ENCODE peak calls at places on chromosomes 1 and 21, in four cellular contexts. H is GM12878, W is GM12891, V is H1. F is an unnamed sample.

GRCh38 chr1:152479792-152480595 is 30.6 kb upstream of the LCE5A start:
- DNase-seq in W (no peak), V (peak; percentile 57), H (no peak), F (no peak)

GRCh38 chr1:119449964-119450363 is 35.0 kb downstream of the HSD3B2 start:
- DNase-seq in W (no peak), V (peak; percentile 71), H (no peak), F (no peak)

GRCh38 chr1:97877307-97877706 is 43.5 kb downstream of the DPYD start:
- DNase-seq in H (no peak), V (no peak), W (no peak), F (no peak)

GRCh38 chr1:214427871-214428277 is 123.5 kb downstream of the PTPN14 start:
- DNase-seq in H (peak; percentile 80), V (no peak), W (no peak), F (no peak)

GRCh38 chr1:208850441-208850840 is 606.3 kb upstream of the PLXNA2 start:
- DNase-seq in W (no peak), H (no peak), V (no peak), F (no peak)

GRCh38 chr1:68409426-68409825 is 40.3 kb downstream of the RPE65 start:
- DNase-seq in H (no peak), W (no peak), V (no peak), F (no peak)

GRCh38 chr1:19892628-19893168 is 10.5 kb downstream of the OTUD3 start:
- DNase-seq in W (no peak), H (no peak), V (no peak), F (no peak)

GRCh38 chr1:60866884-60867648 is 215.3 kb upstream of the NFIA start:
- DNase-seq in H (no peak), V (no peak), W (no peak), F (no peak)

GRCh38 chr1:23126801-23127200 is 41.9 kb downstream of the LUZP1 start:
- DNase-seq in V (no peak), W (no peak), H (no peak), F (no peak)

GRCh38 chr21:45011426-45011825 is 63.0 kb upstream of the ADARB1 start:
- DNase-seq in H (no peak), W (no peak), V (no peak), F (no peak)

GRCh38 chr1:185157599-185158469 is 867 bp downstream of the SWT1 start:
- DNase-seq in W (no peak), V (no peak), H (no peak), F (no peak)

GRCh38 chr1:162230096-162230495 is 146.6 kb downstream of the SPATA46 start:
- DNase-seq in V (peak; percentile 59), H (no peak), W (no peak), F (no peak)

GRCh38 chr1:33790577-33790976 is 73.3 kb upstream of the HMGB4 start:
- DNase-seq in H (no peak), V (no peak), W (no peak), F (no peak)

GRCh38 chr1:54291276-54292014 is 91.5 kb downstream of the MRPL37 start:
- DNase-seq in H (no peak), V (no peak), W (no peak), F (no peak)

GRCh38 chr1:211935448-211935970 is 99.8 kb downstream of the INTS7 start:
- DNase-seq in V (no peak), H (peak; percentile 97), W (peak; percentile 40), F (peak; percentile 48)

GRCh38 chr1:32464191-32464715 is 619 bp upstream of the ZBTB8B start:
- DNase-seq in W (no peak), H (no peak), V (no peak), F (no peak)

GRCh38 chr1:80427886-80428285 is 1372.8 kb upstream of the ADGRL2 start:
- DNase-seq in W (no peak), V (no peak), H (no peak), F (no peak)

GRCh38 chr1:27574871-27575831 is 28.8 kb downstream of the AHDC1 start:
- DNase-seq in H (no peak), V (peak; percentile 87), W (no peak), F (no peak)

GRCh38 chr1:224052767-224053166 is 61.1 kb upstream of the FBXO28 start:
- DNase-seq in V (no peak), H (no peak), W (no peak), F (no peak)

GRCh38 chr1:87292684-87293493 is 35.8 kb upstream of the LMO4 start:
- DNase-seq in H (no peak), W (peak; percentile 17), V (peak; percentile 78), F (no peak)

GRCh38 chr1:230114245-230114651 is 47.2 kb downstream of the GALNT2 start:
- DNase-seq in W (no peak), V (no peak), H (no peak), F (no peak)

GRCh38 chr1:229410692-229411433 is 23.0 kb downstream of the ACTA1 start:
- DNase-seq in H (no peak), W (no peak), V (no peak), F (no peak)

GRCh38 chr1:23370744-23371710 is 1.4 kb upstream of the ZNF436 start:
- DNase-seq in W (no peak), H (no peak), V (peak; percentile 71), F (no peak)

GRCh38 chr1:17189632-17190525 is 15.0 kb upstream of the PADI1 start:
- DNase-seq in H (no peak), V (peak; percentile 49), W (no peak), F (no peak)

GRCh38 chr1:185632659-185633428 is 101.3 kb upstream of the HMCN1 start:
- DNase-seq in V (no peak), H (no peak), W (no peak), F (no peak)

GRCh38 chr1:8004113-8004802 is 21.9 kb downstream of the ERRFI1 start:
- DNase-seq in V (no peak), H (no peak), W (no peak), F (no peak)

GRCh38 chr1:203001986-203002385 is 5.2 kb upstream of the TMEM183A start:
- DNase-seq in W (no peak), H (no peak), V (no peak), F (no peak)

GRCh38 chr1:3822421-3822820 is 26.1 kb upstream of the LRRC47 start:
- DNase-seq in W (no peak), V (no peak), H (no peak), F (no peak)

GRCh38 chr1:18191868-18192155 is 84.2 kb downstream of the IGSF21 start:
- DNase-seq in W (no peak), V (no peak), H (no peak), F (no peak)

GRCh38 chr1:159943908-159944622 is 1.3 kb downstream of the IGSF9 start:
- DNase-seq in V (no peak), W (no peak), H (no peak), F (no peak)

GRCh38 chr1:41333146-41333784 is 28.0 kb upstream of the FOXO6 start:
- DNase-seq in W (no peak), H (no peak), V (peak; percentile 23), F (no peak)

GRCh38 chr1:185281245-185281644 is 35.8 kb downstream of the IVNS1ABP start:
- DNase-seq in V (no peak), W (no peak), H (peak; percentile 16), F (no peak)

DNA sequence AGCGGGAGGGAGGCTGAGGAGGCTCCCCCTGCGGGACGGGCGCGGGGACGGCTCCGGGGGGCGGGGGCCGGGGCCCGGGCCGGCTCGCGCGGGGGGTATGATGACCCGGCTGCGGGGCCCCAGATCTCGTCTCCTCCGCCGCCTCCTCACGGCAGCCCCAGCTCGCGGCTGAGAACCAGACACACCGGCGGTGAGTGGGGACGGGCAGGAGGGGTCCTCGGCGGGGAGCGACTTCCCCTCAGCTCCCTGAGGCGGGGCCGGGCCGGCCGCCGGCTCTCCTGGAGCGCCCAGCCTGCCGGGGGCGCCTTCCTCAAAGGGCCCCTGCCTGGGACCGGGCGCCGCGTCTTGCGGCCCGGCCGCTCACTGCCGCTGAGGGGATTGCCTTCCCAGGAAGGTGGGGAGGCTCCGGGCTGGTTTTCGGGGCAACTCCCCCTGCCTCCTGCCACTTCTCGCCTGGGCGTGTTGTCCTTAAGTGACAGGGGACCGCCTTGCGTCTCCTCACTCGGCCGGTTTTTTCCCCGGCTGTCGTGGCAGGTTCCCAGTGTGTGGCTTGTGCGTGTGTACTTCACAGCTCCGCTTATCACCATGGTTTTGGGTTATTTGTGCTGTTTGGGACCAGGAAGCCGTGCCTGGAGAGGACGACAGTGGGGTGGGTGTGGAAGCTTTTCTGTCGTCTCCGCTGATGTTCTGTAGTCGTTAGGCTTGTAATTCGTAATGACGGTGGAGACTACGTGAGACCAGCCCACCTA is 800 bp downstream of the HIPK1 start:
- DNase-seq in H (no peak), W (peak; percentile 33), V (peak; percentile 69), F (peak; percentile 48)
- TF ChIP-seq POLR2A in H (no peak), W (no peak), V (no peak), F (no peak)

GRCh38 chr1:235329139-235329808 is 904 bp downstream of the GGPS1 start:
- DNase-seq in V (peak; percentile 55), W (no peak), H (peak; percentile 52), F (peak; percentile 21)

GRCh38 chr1:235330918-235331285 is 2.5 kb downstream of the GGPS1 start:
- DNase-seq in W (no peak), V (no peak), H (no peak), F (no peak)

GRCh38 chr1:235326719-235327558 is 1.0 kb downstream of the ARID4B start:
- DNase-seq in W (peak; percentile 22), V (peak; percentile 66), H (peak; percentile 32), F (peak; percentile 29)

GRCh38 chr1:235327559-235328270 is at the start of gene ARID4B:
- DNase-seq in H (no peak), V (peak; percentile 79), W (peak; percentile 65), F (peak; percentile 73)

GRCh38 chr1:235328271-235329138 is at the start of gene GGPS1:
- DNase-seq in V (peak; percentile 94), H (peak; percentile 99), W (peak; percentile 56), F (peak; percentile 64)
- TF ChIP-seq POLR2AphosphoS5 in V (peak; percentile 89), H (peak; percentile 82), W (peak; percentile 63), F (peak; percentile 86)

GRCh38 chr1:2194898-2195673 is 514 bp upstream of the FAAP20 start:
- DNase-seq in W (peak; percentile 94), V (peak; percentile 95), H (peak; percentile 43), F (peak; percentile 98)
- TF ChIP-seq TAF1 in W (no peak), V (no peak), H (no peak), F (no peak)

GRCh38 chr21:41874611-41875010 is 4.5 kb downstream of the PRDM15 start:
- DNase-seq in H (no peak), W (no peak), V (no peak), F (no peak)

GRCh38 chr21:41871302-41872030 is 7.7 kb downstream of the PRDM15 start:
- DNase-seq in W (no peak), V (no peak), H (no peak), F (no peak)

GRCh38 chr21:41875086-41875485 is 4.1 kb downstream of the PRDM15 start:
- DNase-seq in V (no peak), H (no peak), W (no peak), F (no peak)

GRCh38 chr21:41873426-41873825 is 5.7 kb downstream of the PRDM15 start:
- DNase-seq in W (no peak), H (no peak), V (no peak), F (no peak)

DNA sequence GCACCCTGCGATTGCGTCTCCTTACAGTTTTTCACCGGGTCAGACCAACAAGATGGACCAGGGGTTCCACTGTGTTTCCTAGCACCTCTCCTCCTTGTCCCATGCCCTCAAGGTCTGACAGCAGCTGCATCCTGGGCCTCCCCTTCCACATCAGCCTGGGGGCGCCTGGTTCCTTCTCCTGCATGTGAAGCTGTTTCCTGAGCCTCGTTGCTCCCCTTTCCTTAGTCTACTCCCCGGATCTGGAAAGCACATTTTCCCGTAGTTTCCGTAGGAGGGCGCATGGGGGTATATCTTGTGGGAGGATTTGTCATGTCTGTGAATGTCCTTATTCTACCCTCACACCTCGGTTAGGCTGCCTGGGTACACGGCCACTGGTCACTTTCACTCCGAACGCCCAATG is 6.1 kb downstream of the PRDM15 start:
- DNase-seq in H (no peak), W (no peak), V (no peak), F (no peak)
- TF ChIP-seq POLR2A in H (no peak), W (no peak), V (no peak), F (no peak)

GRCh38 chr1:183030053-183030452 is 6.8 kb downstream of the LAMC1 start:
- DNase-seq in V (no peak), W (no peak), H (no peak), F (no peak)
- TF ChIP-seq POLR2AphosphoS5 in V (no peak), W (no peak), H (no peak), F (no peak)

F was measured in GM12892.